ENCODE peak calls at places on chromosomes 4 and X, in six cellular contexts. G is NCI-H1105, V is NCI-H1694 treated with DMSO at 0.1 percent for 48 hours, A is astrocyte of the spinal cord, L is right lobe of liver, M is AG08395. U is an unnamed sample.

GRCh38 chr4:1243451-1244080 is 5.4 kb downstream of the CTBP1 start:
- DNase-seq in V (no peak), L (peak; percentile 53), A (no peak), G (no peak), M (no peak), U (no peak)

GRCh38 chr4:153488719-153489384 is 22.7 kb downstream of the TMEM131L start:
- DNase-seq in G (no peak), M (peak; percentile 29), L (no peak), V (no peak), A (peak; percentile 35), U (no peak)

GRCh38 chr4:824461-825062 is 1.4 kb downstream of the CPLX1 start:
- DNase-seq in G (no peak), L (peak; percentile 43), A (no peak), V (no peak), M (no peak), U (no peak)

GRCh38 chr4:186701273-186701672 is 22.4 kb downstream of the FAT1 start:
- DNase-seq in M (peak; percentile 44), A (peak; percentile 77), G (no peak), L (no peak), V (no peak), U (no peak)

GRCh38 chr4:88600129-88600849 is 8.0 kb downstream of the HERC3 start:
- DNase-seq in L (no peak), A (peak; percentile 85), G (no peak), M (peak; percentile 47), V (no peak), U (no peak)

GRCh38 chrX:116240446-116240845 is 69.9 kb downstream of the AGTR2 start:
- DNase-seq in L (no peak), V (no peak), A (peak; percentile 27), G (peak; percentile 80), M (no peak), U (no peak)

GRCh38 chrX:18833071-18833731 is 125.8 kb downstream of the PPEF1 start:
- DNase-seq in A (no peak), V (no peak), M (peak; percentile 10), L (peak; percentile 80), G (no peak), U (no peak)

GRCh38 chrX:119391279-119391678 is 7.9 kb upstream of the SLC25A43 start:
- DNase-seq in G (no peak), M (peak; percentile 46), L (no peak), A (peak; percentile 27), V (no peak), U (no peak)

GRCh38 chrX:123803331-123803983 is 56.4 kb upstream of the XIAP start:
- DNase-seq in A (peak; percentile 72), M (peak; percentile 52), V (no peak), L (no peak), G (peak; percentile 80), U (peak; percentile 39)

GRCh38 chr4:71833175-71833900 is 49.5 kb upstream of the GC start:
- DNase-seq in G (no peak), V (no peak), A (no peak), M (no peak), L (peak; percentile 54), U (no peak)

GRCh38 chr4:96293806-96294205 is 453.9 kb downstream of the PDHA2 start:
- DNase-seq in G (no peak), M (no peak), L (no peak), A (no peak), V (no peak), U (peak; percentile 46)

GRCh38 chr4:188941524-188942109 is 802.4 kb downstream of the TRIML1 start:
- DNase-seq in M (peak; percentile 88), A (peak; percentile 98), L (no peak), G (no peak), V (no peak), U (no peak)

GRCh38 chr4:96525901-96526300 is 686.0 kb downstream of the PDHA2 start:
- DNase-seq in G (no peak), L (no peak), A (peak; percentile 53), V (no peak), M (no peak), U (no peak)

GRCh38 chr4:128793859-128794667 is 15.4 kb upstream of the JADE1 start:
- DNase-seq in G (no peak), A (no peak), M (no peak), V (no peak), L (no peak), U (no peak)

GRCh38 chrX:5388087-5388486 is 840.6 kb downstream of the NLGN4X start:
- DNase-seq in L (no peak), G (no peak), A (no peak), V (no peak), M (no peak), U (no peak)

GRCh38 chr4:80136238-80136637 is 61.1 kb upstream of the PRDM8 start:
- DNase-seq in A (no peak), L (no peak), V (no peak), G (no peak), M (no peak), U (peak; percentile 4)

GRCh38 chr4:173332963-173333657 is 1.0 kb downstream of the HMGB2 start:
- DNase-seq in A (no peak), V (no peak), L (no peak), M (no peak), G (no peak), U (no peak)

GRCh38 chrX:39536165-39536564 is 561.6 kb downstream of the BCOR start:
- DNase-seq in M (no peak), L (no peak), V (no peak), G (no peak), A (no peak), U (peak; percentile 10)

GRCh38 chrX:155768036-155768769 is 112.9 kb upstream of the VAMP7 start:
- DNase-seq in M (peak; percentile 16), L (no peak), V (no peak), G (no peak), A (peak; percentile 35), U (no peak)

GRCh38 chrX:71532078-71532752 is 689 bp upstream of the OGT start:
- DNase-seq in V (no peak), M (no peak), L (no peak), A (peak; percentile 53), G (no peak), U (peak; percentile 37)

GRCh38 chr4:16498978-16499377 is 272.7 kb upstream of the TAPT1 start:
- DNase-seq in M (no peak), G (no peak), A (no peak), V (no peak), L (no peak), U (no peak)

GRCh38 chr4:37644962-37645361 is 41.2 kb downstream of the RELL1 start:
- DNase-seq in G (no peak), A (peak; percentile 90), L (peak; percentile 69), M (no peak), V (no peak), U (no peak)

GRCh38 chr4:176789955-176790354 is 2.8 kb downstream of the VEGFC start:
- DNase-seq in V (no peak), A (peak; percentile 80), M (peak; percentile 77), L (no peak), G (peak; percentile 1), U (peak; percentile 6)

GRCh38 chrX:71096702-71097032 is 1.0 kb downstream of the FOXO4 start:
- DNase-seq in G (no peak), V (no peak), L (no peak), M (no peak), A (no peak), U (no peak)

GRCh38 chrX:110086162-110086915 is 83.4 kb downstream of the TMEM164 start:
- DNase-seq in G (no peak), L (no peak), M (no peak), V (no peak), A (peak; percentile 21), U (no peak)

GRCh38 chr4:36285784-36286480 is 4.5 kb downstream of the DTHD1 start:
- DNase-seq in V (no peak), A (no peak), G (no peak), L (no peak), M (no peak), U (no peak)

GRCh38 chr4:153000068-153000420 is 63.9 kb downstream of the FHDC1 start:
- DNase-seq in A (no peak), L (no peak), M (no peak), G (no peak), V (peak; percentile 48), U (no peak)

GRCh38 chr4:5926601-5927000 is 33.7 kb upstream of the CRMP1 start:
- DNase-seq in V (no peak), M (no peak), G (no peak), A (no peak), L (no peak), U (no peak)

GRCh38 chrX:20680998-20681397 is 414.3 kb upstream of the RPS6KA3 start:
- DNase-seq in G (no peak), L (no peak), A (no peak), V (no peak), M (peak; percentile 6), U (no peak)

GRCh38 chrX:111869639-111870034 is 6.3 kb upstream of the TRPC5OS start:
- DNase-seq in G (peak; percentile 17), M (peak; percentile 64), V (peak; percentile 59), A (peak; percentile 51), L (no peak), U (peak; percentile 81)

GRCh38 chr4:113256946-113257345 is 207.5 kb downstream of the ANK2 start:
- DNase-seq in A (no peak), M (peak; percentile 73), L (no peak), G (no peak), V (peak; percentile 4), U (peak; percentile 8)

GRCh38 chr4:182208651-182209050 is 34.6 kb upstream of the TENM3 start:
- DNase-seq in L (no peak), V (no peak), G (no peak), A (no peak), M (no peak), U (no peak)

GRCh38 chr4:575281-576141 is 584 bp downstream of the TMEM271 start:
- DNase-seq in M (peak; percentile 64), L (no peak), A (peak; percentile 56), G (no peak), V (peak; percentile 5), U (peak; percentile 12)